ENCODE peak calls at places on chromosomes 16 and 17, in eight cellular contexts. D, E, S, R, L, F, H and Q are unnamed samples.

GRCh38 chr17:68461589-68461988 is 4.3 kb upstream of the WIPI1 start:
- DNase-seq in E (peak), D (no peak), H (peak), F (peak), R (no peak), L (no peak), S (no peak), Q (no peak)

GRCh38 chr16:86375841-86376240 is 134.5 kb upstream of the FOXF1 start:
- DNase-seq in S (no peak), F (no peak), L (no peak), E (no peak), H (no peak), R (no peak), D (no peak), Q (no peak)

GRCh38 chr16:78884199-78884598 is 716.3 kb downstream of the MAF start:
- DNase-seq in F (no peak), R (no peak), S (no peak), H (no peak), D (no peak), E (no peak), L (no peak), Q (no peak)

GRCh38 chr17:65154770-65155589 is 17.8 kb downstream of the RGS9 start:
- DNase-seq in D (no peak), E (no peak), F (no peak), H (no peak), R (no peak), L (peak), S (no peak), Q (no peak)

GRCh38 chr17:48571024-48571818 is 6.9 kb downstream of the HOXB4 start:
- DNase-seq in H (no peak), R (no peak), D (no peak), F (no peak), L (peak), E (no peak), S (no peak), Q (no peak)

GRCh38 chr16:64724339-64724738 is 397.5 kb downstream of the CDH11 start:
- DNase-seq in D (no peak), R (no peak), H (no peak), E (no peak), F (no peak), L (no peak), S (no peak), Q (no peak)

GRCh38 chr17:31582151-31582907 is 190.9 kb downstream of the RAB11FIP4 start:
- DNase-seq in H (no peak), D (no peak), L (peak), R (no peak), F (peak), E (peak), S (peak), Q (peak)

GRCh38 chr17:50344712-50345380 is 1.1 kb upstream of the XYLT2 start:
- DNase-seq in F (peak), L (no peak), H (no peak), S (no peak), D (no peak), E (no peak), R (no peak), Q (peak)

GRCh38 chr17:27848941-27849340 is 44.2 kb downstream of the LYRM9 start:
- DNase-seq in F (no peak), L (no peak), S (no peak), H (no peak), D (no peak), R (no peak), E (no peak), Q (no peak)

DNA sequence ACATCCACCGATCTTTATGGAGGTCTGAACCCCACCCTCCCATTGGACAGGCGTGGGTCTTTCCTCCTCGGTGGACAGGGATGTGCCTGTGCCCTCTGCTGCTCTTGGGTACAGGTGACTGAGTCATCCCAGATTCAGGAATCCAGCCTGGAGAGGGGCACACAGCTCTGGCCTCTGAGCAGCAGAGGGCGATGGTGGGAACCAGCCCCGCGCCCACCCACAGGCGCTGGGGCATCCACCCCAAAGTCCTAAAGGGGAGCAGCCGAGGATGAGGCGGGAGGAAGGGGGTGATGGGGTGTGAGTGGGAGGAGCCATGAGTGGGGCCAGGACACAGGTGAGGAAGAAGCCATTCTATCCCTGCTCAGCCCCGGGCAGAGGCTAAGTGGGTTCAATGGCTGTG is 35.0 kb downstream of the ENGASE start:
- DNase-seq in E (no peak), S (no peak), F (no peak), D (peak), H (peak), L (no peak), R (no peak), Q (no peak)
- TF ChIP-seq CTCF in E (no peak), S (no peak), F (no peak), D (peak), H (peak), L (no peak), R (no peak), Q (no peak)

GRCh38 chr16:77722315-77723107 is at the start of gene NUDT7:
- DNase-seq in H (peak), E (peak), S (peak), D (peak), R (peak), F (peak), L (peak), Q (peak)
- TF ChIP-seq CTCF in H (peak), E (no peak), S (peak), D (no peak), R (no peak), F (no peak), L (peak), Q (no peak)

DNA sequence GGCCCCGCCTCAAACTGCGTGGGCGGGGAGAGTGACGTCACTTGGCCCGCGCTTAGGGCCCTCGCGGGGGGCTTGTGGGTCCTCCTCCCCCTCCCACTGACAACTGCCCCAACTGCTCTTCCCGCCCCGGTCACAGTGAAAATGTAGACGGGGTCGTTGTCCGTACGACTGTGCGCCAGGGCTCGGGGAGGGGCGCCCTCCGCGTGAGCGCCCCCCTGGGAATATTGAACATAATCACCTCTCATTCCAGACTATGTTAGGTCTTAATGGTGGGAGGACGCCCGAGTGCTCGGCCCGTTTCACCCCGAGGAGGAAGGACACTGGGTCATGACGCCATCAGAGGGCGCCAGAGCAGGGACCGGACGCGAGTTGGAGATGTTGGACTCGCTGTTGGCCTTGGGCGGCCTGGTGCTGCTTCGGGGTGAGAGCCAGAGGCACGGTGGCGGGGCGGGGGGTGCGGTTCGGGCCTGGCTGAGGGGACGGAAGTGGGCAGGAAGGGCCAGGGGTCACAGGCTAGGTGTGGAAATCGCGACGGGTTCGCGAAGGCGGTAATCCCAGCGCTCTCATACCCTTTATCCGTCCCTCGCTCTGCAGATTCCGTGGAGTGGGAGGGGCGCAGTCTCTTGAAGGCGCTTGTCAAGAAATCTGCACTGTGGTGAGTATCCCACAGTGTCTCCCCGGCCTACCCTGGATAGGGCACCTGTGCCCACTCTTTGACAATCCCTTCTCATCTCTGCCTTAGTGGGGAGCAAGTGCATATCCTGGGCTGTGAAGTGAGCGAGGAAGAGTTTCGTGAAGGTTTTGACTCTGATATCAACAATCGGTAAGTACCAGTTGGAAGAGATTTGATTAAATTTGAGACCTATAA is at the start of gene ELP5:
- DNase-seq in E (peak), L (peak), R (peak), F (peak), D (peak), H (peak), S (peak), Q (peak)
- TF ChIP-seq CTCF in E (peak), L (peak), R (no peak), F (peak), D (no peak), H (peak), S (peak), Q (peak)

DNA sequence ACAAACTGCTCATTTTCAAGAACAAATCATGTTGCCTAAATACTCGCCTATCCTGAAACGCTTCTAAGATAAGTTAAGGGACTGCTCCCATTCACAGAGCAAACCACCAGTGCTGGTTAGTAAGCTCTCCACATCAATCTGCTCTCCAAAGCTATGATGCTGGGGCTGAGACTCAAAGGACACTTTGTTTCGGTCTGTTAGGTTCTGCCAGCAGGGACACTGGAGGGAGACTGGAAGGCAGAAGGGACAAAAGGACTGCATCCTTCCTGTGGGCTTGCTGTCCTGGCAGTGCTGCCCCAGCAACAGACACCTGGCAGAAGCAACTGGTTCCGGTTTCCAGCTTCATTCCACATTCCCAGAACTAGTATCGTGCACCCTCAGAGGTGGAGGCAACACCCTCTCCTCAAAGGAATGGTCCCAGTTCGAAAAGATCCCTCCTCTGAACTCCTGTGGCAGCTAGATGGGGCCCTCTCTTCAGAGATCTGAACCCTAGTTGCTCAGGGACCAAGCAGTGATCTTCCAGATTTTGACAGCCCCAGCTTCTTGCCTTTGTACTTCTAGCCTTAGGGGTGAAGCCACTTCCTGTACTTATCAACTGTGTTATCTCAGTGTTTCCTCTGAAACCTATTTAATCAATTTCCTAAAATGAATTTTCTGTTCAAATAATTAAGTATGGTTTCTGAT is 73.4 kb upstream of the GSG1L start:
- DNase-seq in H (no peak), F (no peak), D (no peak), R (no peak), S (no peak), E (no peak), L (no peak), Q (peak)
- TF ChIP-seq CTCF in H (peak), F (no peak), D (no peak), R (no peak), S (no peak), E (no peak), L (no peak), Q (no peak)

GRCh38 chr16:80802129-80802528 is 2.3 kb downstream of the CDYL2 start:
- DNase-seq in D (no peak), S (no peak), R (no peak), H (no peak), F (no peak), E (no peak), L (no peak), Q (no peak)

GRCh38 chr16:80804451-80805383 is at the start of gene CDYL2:
- DNase-seq in S (peak), H (peak), R (no peak), D (peak), L (peak), F (peak), E (peak), Q (peak)

GRCh38 chr16:80802902-80803301 is 1.5 kb downstream of the CDYL2 start:
- DNase-seq in L (no peak), H (no peak), S (no peak), D (no peak), E (no peak), R (no peak), F (no peak), Q (no peak)

GRCh38 chr16:80804061-80804450 is 342 bp downstream of the CDYL2 start:
- DNase-seq in S (peak), H (peak), D (peak), R (no peak), L (peak), E (peak), F (no peak), Q (peak)

DNA sequence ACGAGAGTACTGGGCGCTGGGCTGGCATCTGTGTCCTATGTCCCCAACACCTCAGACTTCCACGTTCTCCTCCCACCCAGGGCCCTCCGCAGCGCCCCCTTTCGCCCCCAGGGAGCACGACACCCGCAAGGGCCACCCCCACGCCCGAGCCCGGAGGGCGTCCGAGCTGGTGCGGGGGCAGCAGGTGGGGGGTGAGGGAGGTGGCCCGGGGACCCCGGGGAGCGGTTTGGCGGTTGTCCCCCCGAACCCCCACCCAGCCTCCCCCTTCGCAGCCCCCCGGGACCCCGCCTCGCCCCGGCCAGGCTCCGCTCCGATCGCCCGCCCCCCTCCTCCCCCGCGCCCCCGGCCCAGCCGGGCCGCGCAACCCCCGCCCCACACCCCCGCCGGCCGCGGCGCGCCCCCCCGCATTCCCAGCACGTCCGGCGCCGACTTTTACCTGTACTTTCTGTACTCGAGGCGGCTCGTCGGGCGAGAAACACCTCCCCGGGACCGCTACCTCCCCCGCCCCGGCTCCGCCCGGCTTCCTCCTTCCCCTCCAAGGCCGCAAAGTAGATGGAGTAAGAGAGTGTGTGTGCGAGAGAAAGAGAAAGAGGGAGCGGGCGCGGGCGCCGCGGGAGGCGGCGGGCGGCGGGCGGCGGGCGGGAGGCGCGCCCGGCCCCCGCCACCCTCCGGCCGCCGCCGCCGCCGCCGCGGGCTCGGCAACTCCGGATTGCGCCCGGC is 897 bp downstream of the CDYL2 start:
- DNase-seq in S (peak), E (peak), R (no peak), H (peak), L (no peak), F (peak), D (peak), Q (peak)
- TF ChIP-seq CTCF in S (peak), E (peak), R (no peak), H (peak), L (peak), F (peak), D (peak), Q (peak)

DNA sequence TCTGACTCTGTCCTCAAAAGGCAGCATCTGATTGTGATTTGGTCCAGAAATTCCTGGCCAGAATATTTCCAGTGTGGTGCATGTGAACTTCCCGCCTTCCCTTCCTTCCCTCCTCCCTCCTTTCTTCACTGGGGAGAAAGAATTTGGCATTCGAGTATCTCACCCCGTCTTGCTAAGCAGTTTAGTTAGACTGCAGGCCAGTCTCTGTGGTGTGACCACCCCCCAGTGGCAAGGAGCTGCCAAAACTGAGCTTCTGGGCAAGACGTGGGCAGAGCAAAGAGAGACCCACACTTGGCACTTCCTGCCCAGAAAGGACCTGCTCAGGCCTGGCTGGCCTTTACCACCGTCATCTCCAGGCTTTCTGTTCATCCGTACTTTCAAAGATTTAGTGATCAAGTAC is 36.4 kb downstream of the SNX20 start:
- DNase-seq in H (peak), R (no peak), F (peak), S (no peak), L (no peak), D (peak), E (peak), Q (peak)
- TF ChIP-seq CTCF in H (peak), R (no peak), F (peak), S (peak), L (peak), D (no peak), E (no peak), Q (peak)

GRCh38 chr17:78789149-78789662 is 7.1 kb upstream of the CYTH1 start:
- DNase-seq in E (no peak), R (no peak), F (no peak), S (no peak), L (no peak), H (no peak), D (no peak), Q (no peak)

GRCh38 chr17:78789663-78790181 is 7.6 kb upstream of the CYTH1 start:
- DNase-seq in S (peak), R (peak), F (peak), L (peak), D (no peak), H (no peak), E (peak), Q (no peak)

GRCh38 chr17:78785663-78786057 is 3.6 kb upstream of the CYTH1 start:
- DNase-seq in E (no peak), R (no peak), L (no peak), H (peak), F (no peak), D (no peak), S (peak), Q (no peak)

GRCh38 chr17:78788451-78788850 is 6.4 kb upstream of the CYTH1 start:
- DNase-seq in R (no peak), D (no peak), L (no peak), H (no peak), E (no peak), S (no peak), F (no peak), Q (no peak)

GRCh38 chr17:78787444-78787843 is 5.4 kb upstream of the CYTH1 start:
- DNase-seq in S (peak), F (no peak), L (no peak), H (peak), D (no peak), E (no peak), R (no peak), Q (no peak)
- TF ChIP-seq CTCF in S (no peak), F (no peak), L (no peak), H (peak), D (no peak), E (no peak), R (no peak), Q (no peak)

GRCh38 chr16:70700101-70701020 is 14.5 kb upstream of the MTSS2 start:
- DNase-seq in E (no peak), L (no peak), S (no peak), R (no peak), D (no peak), H (no peak), F (no peak), Q (peak)
- TF ChIP-seq CTCF in E (no peak), L (no peak), S (no peak), R (no peak), D (no peak), H (no peak), F (no peak), Q (no peak)

DNA sequence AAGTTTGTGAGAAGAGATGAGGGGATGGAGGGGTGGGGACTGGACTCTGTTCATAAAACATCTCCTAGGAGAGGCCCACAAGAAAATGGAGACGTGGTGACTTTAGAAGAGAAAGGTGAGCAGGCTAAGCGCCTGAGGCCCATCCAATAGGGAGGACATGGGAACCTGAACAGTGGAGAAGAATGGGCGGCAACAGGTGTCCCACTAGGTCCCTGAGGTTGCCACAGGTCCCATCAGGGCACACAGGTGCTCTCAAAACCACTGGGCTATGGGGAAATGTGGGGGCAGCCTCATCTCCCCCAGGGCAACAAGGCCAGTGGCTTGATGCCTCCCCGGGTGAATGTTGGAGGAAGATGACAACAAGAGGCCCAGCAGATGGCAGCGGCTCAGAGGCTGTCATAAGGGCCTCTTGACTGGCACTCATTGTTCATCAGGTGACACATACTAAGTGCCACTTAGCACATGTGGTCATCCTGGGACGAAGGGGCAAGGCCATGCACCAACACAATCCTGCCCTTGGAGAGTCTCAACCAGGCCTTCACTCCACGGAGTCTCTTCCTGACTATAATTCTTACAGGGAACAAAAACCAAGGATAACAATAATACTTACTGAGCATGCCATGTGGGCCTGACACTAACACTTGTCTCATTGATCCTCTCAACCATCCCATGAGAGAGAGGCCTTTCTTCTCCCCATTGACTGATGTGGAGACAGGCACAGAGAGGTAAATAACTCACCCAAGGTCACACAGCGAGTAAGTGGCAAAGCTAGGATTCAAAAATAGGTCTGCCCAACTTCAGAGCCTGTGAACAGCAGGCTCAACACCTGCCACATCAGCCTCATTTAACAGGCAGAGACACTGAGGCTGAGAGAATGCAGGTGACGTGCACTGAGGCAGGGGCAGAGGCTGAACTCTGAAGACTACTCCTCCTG is 38.0 kb downstream of the CUEDC1 start:
- DNase-seq in H (no peak), R (no peak), L (no peak), E (no peak), D (no peak), F (no peak), S (no peak), Q (peak)
- TF ChIP-seq CTCF in H (peak), R (no peak), L (no peak), E (no peak), D (no peak), F (no peak), S (no peak), Q (no peak)